ENCODE peak calls at places on chromosome 22, in eight cellular contexts. X, V, F, G, P, S, B and T are unnamed samples.

GRCh38 chr22:42300286-42301071 is 30.0 kb upstream of the TCF20 start:
- DNase-seq in S (peak; percentile 78), G (no peak), V (no peak), P (no peak), F (peak; percentile 47), X (peak; percentile 37), B (no peak), T (no peak)

GRCh38 chr22:41478891-41479521 is 10.1 kb downstream of the ACO2 start:
- DNase-seq in P (peak; percentile 19), B (peak; percentile 30), G (peak; percentile 39), V (no peak), F (no peak), S (peak; percentile 35), X (no peak), T (no peak)

GRCh38 chr22:42328130-42328821 is 57.8 kb upstream of the TCF20 start:
- DNase-seq in V (no peak), S (no peak), F (no peak), G (no peak), X (no peak), P (no peak), B (no peak), T (no peak)

GRCh38 chr22:46956498-46957215 is 194.2 kb downstream of the TBC1D22A start:
- DNase-seq in P (no peak), X (no peak), S (no peak), F (no peak), G (no peak), B (no peak), V (no peak), T (no peak)

GRCh38 chr22:28024422-28024888 is 105.4 kb upstream of the PITPNB start:
- DNase-seq in V (no peak), S (no peak), P (no peak), X (no peak), B (no peak), F (no peak), G (no peak), T (no peak)

GRCh38 chr22:43723816-43724215 is 88.3 kb downstream of the EFCAB6 start:
- DNase-seq in S (no peak), F (no peak), X (no peak), B (no peak), P (no peak), G (peak; percentile 43), V (no peak), T (no peak)

GRCh38 chr22:50506611-50507420 is 686 bp downstream of the LMF2 start:
- DNase-seq in B (no peak), V (peak; percentile 42), S (no peak), X (no peak), P (no peak), F (no peak), G (no peak), T (no peak)

GRCh38 chr22:17113600-17113999 is 7.6 kb downstream of the TMEM121B start:
- DNase-seq in B (no peak), X (no peak), V (no peak), P (no peak), G (no peak), S (no peak), F (no peak), T (no peak)

GRCh38 chr22:30221121-30221992 is 25.2 kb downstream of the LIF start:
- DNase-seq in P (no peak), F (peak; percentile 61), X (peak; percentile 28), B (no peak), G (no peak), V (no peak), S (peak; percentile 58), T (no peak)

GRCh38 chr22:46355996-46356471 is 20.5 kb downstream of the TRMU start:
- DNase-seq in G (no peak), B (no peak), X (no peak), F (no peak), V (no peak), P (no peak), S (no peak), T (no peak)

GRCh38 chr22:20238567-20239062 is 29.5 kb downstream of the RTN4R start:
- DNase-seq in V (peak; percentile 85), S (peak; percentile 91), G (no peak), P (peak; percentile 88), B (no peak), X (peak; percentile 42), F (peak; percentile 56), T (peak; percentile 53)

GRCh38 chr22:43897751-43898261 is 6.0 kb upstream of the PNPLA5 start:
- DNase-seq in G (peak; percentile 30), X (no peak), P (no peak), F (no peak), V (no peak), S (no peak), B (no peak), T (no peak)

GRCh38 chr22:40524392-40525249 is 111.9 kb downstream of the MRTFA start:
- DNase-seq in B (no peak), S (no peak), V (no peak), P (no peak), X (no peak), G (peak; percentile 70), F (no peak), T (no peak)

GRCh38 chr22:30310881-30311771 is 15.6 kb downstream of the TBC1D10A start:
- DNase-seq in P (no peak), V (no peak), X (no peak), S (no peak), G (peak; percentile 75), B (peak; percentile 86), F (no peak), T (no peak)

GRCh38 chr22:49657275-49657973 is 170.2 kb downstream of the BRD1 start:
- DNase-seq in F (peak; percentile 72), G (no peak), X (peak; percentile 64), V (no peak), P (no peak), S (peak; percentile 76), B (peak; percentile 71), T (no peak)

GRCh38 chr22:50170453-50171318 is at the start of gene PANX2:
- DNase-seq in F (no peak), B (no peak), V (peak; percentile 74), P (peak; percentile 40), S (no peak), G (peak; percentile 27), X (no peak), T (no peak)

GRCh38 chr22:49997221-49997599 is 15.4 kb downstream of the IL17REL start:
- DNase-seq in X (no peak), B (peak; percentile 16), P (peak; percentile 7), V (no peak), G (no peak), S (no peak), F (no peak), T (peak; percentile 9)

GRCh38 chr22:19723990-19724827 is 870 bp downstream of the GP1BB start:
- DNase-seq in V (peak; percentile 93), X (no peak), B (no peak), G (peak; percentile 22), P (no peak), S (no peak), F (no peak), T (peak; percentile 52)

DNA sequence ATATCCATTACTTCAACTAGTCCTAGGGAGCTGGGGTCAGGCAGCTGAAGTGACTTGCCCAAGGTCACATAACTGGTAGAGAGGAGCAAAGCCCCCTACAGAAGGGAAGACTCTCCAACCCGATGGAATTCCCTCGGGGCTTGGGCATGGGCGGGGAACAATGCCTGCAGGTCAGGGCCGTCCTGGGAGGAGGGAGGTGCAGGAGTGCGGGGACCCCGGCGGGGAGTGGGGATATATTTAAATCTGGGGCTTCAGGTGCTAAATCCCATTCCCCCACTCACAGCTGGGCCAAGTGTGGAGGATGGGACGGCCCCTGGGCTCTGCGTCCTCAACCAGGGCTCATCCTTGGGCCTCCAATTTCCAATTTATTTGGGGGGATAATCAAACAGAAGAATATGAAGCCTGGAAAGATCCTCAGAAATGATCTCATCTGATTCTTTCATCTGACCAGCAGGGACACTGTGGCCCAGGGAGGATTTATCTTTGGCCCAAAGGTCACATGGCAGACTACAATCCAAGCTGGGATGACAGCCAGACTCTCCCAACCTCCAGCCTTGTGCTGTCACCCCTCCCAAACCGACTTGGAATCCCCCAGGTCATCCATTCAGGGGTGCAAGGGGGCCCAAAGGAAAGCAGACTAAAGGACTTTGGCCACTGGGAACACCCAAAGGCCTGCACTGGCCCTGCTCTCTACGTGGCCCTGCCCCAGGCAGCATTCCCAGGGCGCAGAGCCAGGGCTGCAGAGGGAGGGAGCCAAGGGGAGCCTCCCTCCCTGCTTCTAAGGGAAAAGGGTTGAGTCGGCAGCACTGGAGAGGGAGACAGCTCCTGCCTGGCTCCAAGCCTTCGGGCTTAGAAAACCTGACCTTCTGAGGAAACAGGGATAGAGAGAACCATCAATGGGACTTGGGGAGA is 8.7 kb upstream of the C1QTNF6 start:
- DNase-seq in P (peak; percentile 68), X (no peak), B (peak; percentile 86), F (no peak), S (no peak), G (peak; percentile 94), V (peak; percentile 25), T (no peak)
- TF ChIP-seq CTCF in P (peak; percentile 7), X (no peak), B (no peak), F (no peak), S (no peak), G (no peak), V (no peak), T (no peak)

DNA sequence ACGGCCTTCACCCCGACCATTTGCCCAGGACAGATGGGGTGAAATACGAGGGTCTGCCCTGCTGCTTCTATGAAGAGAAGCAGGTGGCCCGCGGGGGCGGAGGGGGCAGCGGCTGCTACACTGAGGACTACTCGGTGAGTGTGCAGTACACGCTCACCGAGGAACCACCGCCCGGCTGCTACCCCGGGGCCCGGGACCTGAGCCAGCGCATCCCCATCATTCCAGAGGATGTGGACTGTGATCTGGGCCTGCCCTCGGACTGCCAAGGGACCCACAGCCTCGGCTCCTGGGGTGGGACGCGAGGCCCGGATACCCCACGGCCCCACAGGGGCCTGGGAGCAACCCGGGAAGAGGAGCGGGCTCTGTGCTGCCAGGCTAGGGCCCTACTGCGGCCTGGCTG is 11.2 kb downstream of the C22orf31 start:
- DNase-seq in B (no peak), G (no peak), P (no peak), F (no peak), S (no peak), X (no peak), V (no peak), T (no peak)
- TF ChIP-seq CTCF in B (no peak), G (no peak), P (no peak), F (no peak), S (no peak), X (no peak), V (no peak), T (no peak)

DNA sequence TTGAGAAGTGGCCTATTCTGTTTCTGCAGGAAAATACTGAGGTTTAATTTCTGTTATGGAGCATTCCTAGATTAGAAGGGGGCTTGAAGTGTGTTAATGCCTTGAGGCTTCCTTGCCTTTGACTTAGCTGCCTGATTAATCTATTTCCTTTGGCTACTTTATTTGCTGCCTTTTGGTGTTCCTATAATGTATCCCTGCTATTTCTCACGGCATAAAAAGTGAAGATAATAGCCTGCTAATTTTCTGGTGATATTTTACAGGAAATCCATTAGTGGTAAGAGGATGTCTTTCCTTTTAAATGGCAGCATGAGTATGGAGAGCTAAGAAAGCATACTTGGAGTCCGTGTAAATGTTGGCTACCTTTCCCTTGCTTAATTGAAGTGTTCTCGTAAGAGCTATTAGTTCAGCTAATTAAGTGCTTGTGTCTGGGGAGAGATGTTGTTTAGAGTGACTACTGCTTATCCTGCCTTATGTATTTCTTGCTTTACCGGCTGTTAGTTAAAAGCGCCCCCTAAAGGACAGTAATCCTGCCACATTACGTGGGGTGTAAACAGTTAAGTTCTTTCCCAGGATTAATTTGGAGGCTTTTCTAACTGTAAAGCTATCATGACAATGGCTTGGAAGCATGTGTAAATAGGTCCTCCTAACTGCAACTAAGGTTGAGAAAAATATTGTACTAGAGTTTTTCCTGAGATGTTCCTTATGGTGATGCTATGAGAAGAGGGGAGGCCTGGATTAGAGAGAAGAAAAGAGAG is 45.6 kb downstream of the ZNF280B start:
- DNase-seq in F (no peak), P (no peak), S (no peak), V (peak; percentile 33), B (no peak), X (no peak), G (peak; percentile 4), T (no peak)
- TF ChIP-seq CTCF in F (no peak), P (peak; percentile 40), S (peak; percentile 27), V (peak; percentile 52), B (no peak), X (no peak), G (peak; percentile 37), T (peak; percentile 23)

GRCh38 chr22:37731804-37732471 is 35.1 kb downstream of the TRIOBP start:
- DNase-seq in G (no peak), V (no peak), X (no peak), B (no peak), S (peak; percentile 54), P (no peak), F (no peak), T (no peak)
- TF ChIP-seq CTCF in G (peak; percentile 6), V (no peak), X (no peak), B (no peak), S (no peak), P (peak; percentile 14), F (no peak), T (peak; percentile 44)